ENCODE peak calls at places on chromosomes 7 and 10, in six cellular contexts. N, M, K, E, R and Z are unnamed samples. For H3F3A, the result is how much of the 10 kb centered on the place peaks cover.

GRCh38 chr7:90453259-90453891 is 16.1 kb upstream of the PTTG1IP2 start:
- DNase-seq in N (no peak), M (no peak), K (no peak), E (no peak), R (no peak), Z (no peak)

GRCh38 chr7:121446526-121446925 is 50.4 kb upstream of the FAM3C start:
- DNase-seq in N (no peak), M (no peak), K (no peak), E (no peak), R (no peak), Z (no peak)

GRCh38 chr7:105769951-105770628 is 106.3 kb downstream of the ATXN7L1 start:
- DNase-seq in N (no peak), M (peak), K (peak), E (peak), R (no peak), Z (no peak)

GRCh38 chr7:76386691-76387260 is 22.7 kb downstream of the SSC4D start:
- DNase-seq in N (no peak), M (no peak), K (peak), E (no peak), R (no peak), Z (no peak)

GRCh38 chr7:66043681-66044497 is 31.7 kb upstream of the ASL start:
- DNase-seq in N (no peak), M (peak), K (peak), E (peak), R (peak), Z (peak)

GRCh38 chr7:2665359-2665791 is 22.6 kb upstream of the AMZ1 start:
- DNase-seq in N (no peak), M (no peak), K (no peak), E (no peak), R (no peak), Z (no peak)

GRCh38 chr10:46540412-46541016 is 15.9 kb downstream of the GPRIN2 start:
- DNase-seq in N (no peak), M (no peak), K (no peak), E (no peak), R (no peak), Z (no peak)

GRCh38 chr10:130109796-130110235 is 814 bp downstream of the C10orf143 start:
- DNase-seq in N (peak), M (peak), K (peak), E (peak), R (peak), Z (peak)

GRCh38 chr10:101136708-101137121 is 5.6 kb downstream of the TLX1 start:
- DNase-seq in N (no peak), M (no peak), K (no peak), E (no peak), R (no peak), Z (no peak)

GRCh38 chr7:379456-380225 is 89.7 kb downstream of the FOXL3 start:
- DNase-seq in N (no peak), M (no peak), K (peak), E (no peak), R (peak), Z (peak)

GRCh38 chr10:58637372-58637771 is 124.7 kb downstream of the BICC1 start:
- DNase-seq in N (no peak), M (no peak), K (peak), E (no peak), R (no peak), Z (no peak)

GRCh38 chr7:151372612-151373265 is 31.1 kb downstream of the NUB1 start:
- DNase-seq in N (no peak), M (no peak), K (no peak), E (no peak), R (no peak), Z (peak)

GRCh38 chr10:96230527-96230926 is 40.8 kb downstream of the BLNK start:
- DNase-seq in N (no peak), M (no peak), K (no peak), E (no peak), R (no peak), Z (no peak)

GRCh38 chr10:23820789-23821188 is 381.9 kb downstream of the OTUD1 start:
- DNase-seq in N (no peak), M (no peak), K (no peak), E (no peak), R (no peak), Z (no peak)

GRCh38 chr10:124245191-124245590 is 151.8 kb upstream of the CHST15 start:
- DNase-seq in N (no peak), M (no peak), K (no peak), E (no peak), R (no peak), Z (no peak)

GRCh38 chr7:98418636-98419315 is 17.9 kb upstream of the BAIAP2L1 start:
- DNase-seq in N (no peak), M (peak), K (peak), E (peak), R (no peak), Z (no peak)

GRCh38 chr10:110634527-110635209 is 9.5 kb upstream of the RBM20 start:
- DNase-seq in N (no peak), M (no peak), K (no peak), E (peak), R (no peak), Z (no peak)

GRCh38 chr10:100998991-100999741 is 442 bp upstream of the LZTS2 start:
- DNase-seq in N (peak), M (peak), K (peak), E (peak), R (peak), Z (peak)

GRCh38 chr10:132591166-132591971 is 53.8 kb downstream of the INPP5A start:
- DNase-seq in N (no peak), M (peak), K (peak), E (peak), R (peak), Z (no peak)

GRCh38 chr7:105209870-105210269 is 178.9 kb downstream of the SRPK2 start:
- DNase-seq in N (no peak), M (no peak), K (no peak), E (no peak), R (no peak), Z (no peak)

GRCh38 chr10:110530131-110530831 is 32.6 kb downstream of the DUSP5 start:
- DNase-seq in N (no peak), M (peak), K (peak), E (peak), R (peak), Z (peak)

GRCh38 chr10:118374404-118374803 is 32.3 kb upstream of the FAM204A start:
- DNase-seq in N (no peak), M (no peak), K (peak), E (peak), R (no peak), Z (no peak)

GRCh38 chr10:36254191-36254590 is 612.1 kb upstream of the FZD8 start:
- DNase-seq in N (no peak), M (no peak), K (peak), E (peak), R (no peak), Z (no peak)

GRCh38 chr10:21516270-21517131 is 9.0 kb downstream of the SKIDA1 start:
- DNase-seq in N (peak), M (peak), K (peak), E (peak), R (peak), Z (peak)

GRCh38 chr10:4067552-4068254 is 282.7 kb upstream of the KLF6 start:
- DNase-seq in N (no peak), M (no peak), K (peak), E (peak), R (no peak), Z (no peak)

GRCh38 chr7:159159731-159160130 is 15.1 kb upstream of the VIPR2 start:
- DNase-seq in N (no peak), M (no peak), K (no peak), E (no peak), R (no peak), Z (no peak)

GRCh38 chr7:16954326-16954725 is 72.5 kb upstream of the AGR3 start:
- DNase-seq in N (no peak), M (no peak), K (no peak), E (no peak), R (no peak), Z (no peak)

GRCh38 chr10:95171336-95171735 is 22.7 kb upstream of the ACSM6 start:
- DNase-seq in N (no peak), M (no peak), K (no peak), E (no peak), R (no peak), Z (no peak)

GRCh38 chr7:102451371-102452054 is 13.2 kb downstream of the ALKBH4 start:
- DNase-seq in N (peak), M (no peak), K (peak), E (no peak), R (peak), Z (peak)

GRCh38 chr7:716212-716611 is 10.3 kb upstream of the DNAAF5 start:
- DNase-seq in N (no peak), M (no peak), K (no peak), E (no peak), R (no peak), Z (no peak)

GRCh38 chr10:51656467-51656866 is 42.9 kb downstream of the CSTF2T start:
- DNase-seq in N (no peak), M (no peak), K (no peak), E (no peak), R (no peak), Z (no peak)

GRCh38 chr7:739964-740942 is 13.2 kb upstream of the PRKAR1B start:
- DNase-seq in N (no peak), M (no peak), K (no peak), E (no peak), R (no peak), Z (no peak)

GRCh38 chr7:117045927-117046710 is 92.8 kb downstream of the ST7 start:
- DNase-seq in N (no peak), M (no peak), K (no peak), E (no peak), R (no peak), Z (no peak)

GRCh38 chr10:649798-650690 is 39.4 kb downstream of the DIP2C start:
- DNase-seq in N (no peak), M (no peak), K (no peak), E (no peak), R (no peak), Z (no peak)

GRCh38 chr7:87330942-87331341 is 14.5 kb upstream of the CROT start:
- DNase-seq in N (no peak), M (no peak), K (no peak), E (no peak), R (no peak), Z (peak)

DNA sequence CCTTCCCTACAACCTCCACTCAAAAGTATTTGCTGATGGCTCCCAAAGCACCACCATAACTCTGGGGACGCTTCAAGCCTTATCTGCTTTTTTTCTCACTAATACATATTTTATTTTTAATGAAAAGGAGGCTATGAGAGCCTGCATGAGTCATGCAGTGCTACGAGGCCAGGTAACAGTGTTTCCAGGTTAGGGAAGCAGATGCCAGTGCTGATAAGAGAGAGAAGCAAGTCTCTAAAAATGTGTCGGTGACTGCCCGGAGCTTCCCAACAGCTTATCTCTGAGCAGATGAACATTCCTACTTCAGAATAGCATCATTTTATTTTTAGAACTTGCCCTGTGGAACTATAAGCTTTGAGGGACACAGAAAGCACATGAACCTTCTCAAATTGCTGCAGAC is 931.5 kb downstream of the CCSER2 start:
- DNase-seq in N (no peak), M (no peak), K (no peak), E (no peak), R (no peak), Z (no peak)
- H3K4me2 ChIP-seq in N (no peak), M (no peak), K (no peak), E (no peak), R (no peak), Z (no peak)

GRCh38 chr10:87976101-87976743 is 112.8 kb downstream of the PTEN start:
- DNase-seq in N (no peak), M (no peak), K (peak), E (no peak), R (no peak), Z (no peak)

GRCh38 chr10:87978166-87978565 is 114.7 kb downstream of the PTEN start:
- DNase-seq in N (no peak), M (no peak), K (no peak), E (no peak), R (no peak), Z (no peak)

GRCh38 chr10:87974130-87974529 is 110.7 kb downstream of the PTEN start:
- DNase-seq in N (no peak), M (no peak), K (no peak), E (no peak), R (no peak), Z (no peak)

GRCh38 chr10:87973635-87974034 is 110.2 kb downstream of the PTEN start:
- DNase-seq in N (no peak), M (no peak), K (peak), E (no peak), R (peak), Z (no peak)

DNA sequence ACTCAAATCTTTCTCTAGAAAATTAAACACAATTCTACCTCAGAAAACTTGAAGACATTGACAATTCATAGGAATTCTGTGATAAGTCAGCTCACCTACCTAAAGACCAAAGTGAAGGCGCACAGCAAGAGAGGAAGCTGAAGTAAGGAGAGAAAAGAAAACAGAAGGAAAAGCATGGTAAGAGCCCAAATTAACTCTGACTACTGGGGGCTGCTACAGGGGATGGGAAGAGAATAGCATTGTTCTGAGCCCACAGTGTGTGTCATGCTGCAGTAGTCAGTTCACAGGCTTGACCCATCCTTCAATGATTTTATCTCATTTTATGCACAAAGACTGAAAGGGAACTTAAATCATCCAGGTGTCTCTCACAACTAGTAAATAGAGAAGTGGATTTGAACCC is 111.3 kb downstream of the PTEN start:
- DNase-seq in N (no peak), M (no peak), K (no peak), E (no peak), R (peak), Z (no peak)
- H3F3A ChIP-seq in N (under half), M (under half), K (under half), E (under half), R (under half), Z (under half)

GRCh38 chr10:85581357-85581756 is 785.2 kb downstream of the GRID1 start:
- DNase-seq in N (no peak), M (no peak), K (no peak), E (no peak), R (no peak), Z (no peak)
- TF ChIP-seq EZH2 in N (no peak), M (no peak), K (no peak), E (no peak), R (no peak), Z (no peak)

DNA sequence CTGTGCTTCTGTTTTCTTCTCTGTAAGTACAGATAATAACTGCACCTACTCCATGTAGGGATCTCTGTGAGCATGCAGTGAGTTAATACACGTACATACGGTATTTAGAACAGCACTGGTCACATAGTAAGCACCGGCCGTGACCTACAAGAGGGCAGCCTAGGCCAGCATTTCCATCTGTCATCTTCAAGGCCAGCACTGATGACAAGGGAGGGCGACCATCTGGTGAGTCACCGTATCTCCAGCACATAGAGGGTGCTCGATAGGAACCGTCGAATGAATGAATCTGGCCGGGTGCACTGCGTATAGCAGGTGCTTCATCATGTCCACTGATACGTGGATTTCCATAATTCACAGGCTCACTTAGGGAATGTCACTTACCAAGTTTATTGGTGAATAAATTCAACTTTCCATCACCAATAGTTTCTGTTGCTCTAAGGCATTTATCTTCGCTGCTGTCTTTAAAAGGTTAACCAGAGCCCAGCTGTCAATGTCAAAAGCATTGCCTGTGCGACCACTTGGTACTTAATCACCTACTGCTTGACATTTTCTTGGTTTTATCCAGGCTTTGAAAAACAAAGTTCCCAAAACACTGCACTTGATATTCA is 8.3 kb downstream of the NOD1 start:
- DNase-seq in N (no peak), M (no peak), K (peak), E (no peak), R (no peak), Z (no peak)
- H3K4me2 ChIP-seq in N (no peak), M (no peak), K (peak), E (no peak), R (no peak), Z (no peak)

GRCh38 chr7:143452495-143452894 is 9.2 kb downstream of the TAS2R60 start:
- DNase-seq in N (no peak), M (no peak), K (peak), E (no peak), R (no peak), Z (no peak)
- H3F3A ChIP-seq in N (under half), M (under half), K (under half), E (under half), R (under half), Z (under half)

GRCh38 chr7:142812437-142813215 is 41.9 kb downstream of the PRSS2 start:
- DNase-seq in N (no peak), M (no peak), K (peak), E (peak), R (no peak), Z (no peak)
- TF ChIP-seq EZH2 in N (no peak), M (no peak), K (no peak), E (no peak), R (no peak), Z (no peak)

GRCh38 chr7:19112290-19113000 is 5.0 kb downstream of the TWIST1 start:
- DNase-seq in N (no peak), M (no peak), K (peak), E (no peak), R (peak), Z (peak)

GRCh38 chr7:19111474-19112143 is 5.8 kb downstream of the TWIST1 start:
- DNase-seq in N (no peak), M (no peak), K (peak), E (no peak), R (peak), Z (no peak)

GRCh38 chr7:19108985-19109946 is 8.2 kb downstream of the TWIST1 start:
- DNase-seq in N (no peak), M (no peak), K (peak), E (no peak), R (no peak), Z (no peak)

GRCh38 chr7:19110778-19111175 is 6.7 kb downstream of the TWIST1 start:
- DNase-seq in N (no peak), M (no peak), K (peak), E (no peak), R (no peak), Z (peak)

DNA sequence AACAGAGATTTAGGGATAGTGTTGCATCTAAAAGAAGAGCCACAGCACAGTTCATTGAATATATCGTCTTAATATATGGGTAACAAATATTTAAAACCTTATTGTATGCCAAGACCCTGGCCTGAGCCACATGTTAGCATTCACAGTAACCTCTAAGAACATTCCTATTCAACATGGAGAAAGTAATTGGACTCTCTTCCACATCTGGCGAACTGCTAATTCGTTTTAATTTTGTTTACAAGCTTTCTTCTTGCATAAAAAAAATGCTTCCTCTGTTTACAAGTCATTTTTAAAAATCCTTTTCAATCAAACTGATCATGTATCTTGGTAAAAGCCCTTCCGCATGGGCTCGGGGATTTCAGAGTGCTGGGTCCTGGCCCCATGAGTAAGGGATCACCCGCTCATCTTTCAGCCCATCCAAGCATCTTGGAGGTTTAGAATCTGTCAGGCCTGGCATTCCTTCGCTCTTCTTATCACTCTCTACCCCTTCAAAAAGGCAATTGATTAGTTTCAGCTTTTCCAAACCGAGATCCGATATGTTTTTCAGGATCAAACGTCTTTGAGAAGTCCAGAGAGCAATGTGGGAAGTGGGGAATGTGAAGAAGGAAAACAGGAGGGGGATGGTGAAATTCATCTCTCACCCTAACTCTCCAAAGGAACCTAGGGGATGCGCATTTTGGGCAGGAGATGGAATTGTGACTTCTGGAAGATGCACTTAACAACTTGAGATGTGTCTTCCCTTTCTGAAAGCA is 7.2 kb downstream of the TWIST1 start:
- DNase-seq in N (no peak), M (no peak), K (peak), E (no peak), R (peak), Z (peak)
- H3K4me2 ChIP-seq in N (no peak), M (no peak), K (peak), E (no peak), R (peak), Z (no peak)

DNA sequence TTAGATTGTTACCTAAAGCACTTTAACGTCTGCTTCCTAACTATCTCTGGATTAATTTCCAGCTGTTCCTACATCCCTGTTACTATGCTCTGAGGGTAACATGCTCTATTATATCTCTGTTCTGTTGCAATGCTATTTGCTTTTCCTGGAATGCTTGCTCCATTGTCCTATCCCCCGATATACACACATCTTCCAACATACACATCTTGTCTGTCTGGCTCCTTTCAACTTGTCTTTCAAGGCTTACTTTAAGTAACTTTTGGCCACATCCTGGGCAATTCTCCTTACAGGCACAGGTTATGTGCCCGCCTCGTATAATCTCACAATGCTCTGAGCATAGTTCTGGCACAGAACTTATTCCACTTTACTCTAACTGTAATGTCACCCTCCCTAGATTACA is 96.2 kb downstream of the CDK6 start:
- DNase-seq in N (no peak), M (no peak), K (no peak), E (no peak), R (no peak), Z (no peak)
- H3F3A ChIP-seq in N (under half), M (under half), K (under half), E (under half), R (under half), Z (under half)